ENCODE peak calls at places on chromosomes 6 and 20, in four cellular contexts. K is HCT116, X is MM.1S, U is neural progenitor cell. L is an unnamed sample.

GRCh38 chr20:37902504-37903313 is at the start of gene VSTM2L:
- DNase-seq in K (no peak), U (peak), X (no peak), L (peak)

GRCh38 chr20:34515484-34516037 is 661 bp upstream of the DYNLRB1 start:
- DNase-seq in X (peak), K (no peak), U (peak), L (peak)

GRCh38 chr6:36962874-36963273 is 8.3 kb downstream of the PI16 start:
- DNase-seq in U (peak), K (no peak), X (no peak), L (peak)

GRCh38 chr20:3010985-3011723 is 32.3 kb upstream of the GNRH2 start:
- DNase-seq in X (no peak), K (no peak), U (no peak), L (peak)

GRCh38 chr20:46119028-46119546 is 973 bp downstream of the CD40 start:
- DNase-seq in K (no peak), X (no peak), U (no peak), L (no peak)

GRCh38 chr6:104118274-104118673 is 741.4 kb downstream of the HACE1 start:
- DNase-seq in X (no peak), U (no peak), K (peak), L (peak)

GRCh38 chr20:46062151-46062550 is 27.6 kb downstream of the NCOA5 start:
- DNase-seq in U (no peak), K (no peak), X (no peak), L (no peak)

GRCh38 chr6:53210821-53211220 is 62.2 kb upstream of the GCM1 start:
- DNase-seq in U (no peak), X (no peak), K (no peak), L (no peak)

GRCh38 chr6:33237731-33238130 is 29.4 kb downstream of the RING1 start:
- DNase-seq in U (no peak), X (no peak), K (no peak), L (no peak)

GRCh38 chr20:61045876-61046585 is 206.0 kb upstream of the CDH4 start:
- DNase-seq in U (peak), X (no peak), K (no peak), L (no peak)

GRCh38 chr6:91566467-91566866 is 979.6 kb upstream of the MAP3K7 start:
- DNase-seq in X (no peak), K (no peak), U (no peak), L (no peak)

GRCh38 chr6:110949679-110950285 is 8.7 kb upstream of the GTF3C6 start:
- DNase-seq in X (peak), U (no peak), K (peak), L (peak)

GRCh38 chr6:14781707-14782306 is 464.1 kb upstream of the JARID2 start:
- DNase-seq in X (no peak), U (no peak), K (no peak), L (no peak)

GRCh38 chr20:24827603-24828295 is 121.3 kb upstream of the CST7 start:
- DNase-seq in X (no peak), U (no peak), K (no peak), L (no peak)

GRCh38 chr20:50373674-50374286 is 136.4 kb upstream of the PTPN1 start:
- DNase-seq in U (no peak), K (no peak), X (no peak), L (peak)

GRCh38 chr20:50281831-50282591 is 91.4 kb downstream of the CEBPB start:
- DNase-seq in K (no peak), X (peak), U (peak), L (no peak)

GRCh38 chr20:55415567-55416142 is 589.7 kb downstream of the CBLN4 start:
- DNase-seq in U (peak), K (no peak), X (peak), L (peak)

GRCh38 chr6:73675466-73676098 is 20.4 kb upstream of the CD109 start:
- DNase-seq in K (peak), U (peak), X (peak), L (peak)

GRCh38 chr6:139161169-139161568 is 26.3 kb downstream of the HECA start:
- DNase-seq in X (no peak), K (peak), U (no peak), L (peak)

GRCh38 chr6:13710552-13711383 is 867 bp downstream of the RANBP9 start:
- DNase-seq in U (peak), K (no peak), X (peak), L (peak)

GRCh38 chr6:112780498-112781096 is 433.5 kb downstream of the RFPL4B start:
- DNase-seq in X (peak), U (peak), K (peak), L (peak)

GRCh38 chr20:52923123-52923543 is 49.0 kb upstream of the TSHZ2 start:
- DNase-seq in U (peak), K (no peak), X (peak), L (peak)

GRCh38 chr6:162200945-162201692 is 526.4 kb downstream of the PRKN start:
- DNase-seq in X (no peak), K (no peak), U (no peak), L (peak)

GRCh38 chr6:127582777-127583462 is 5.9 kb downstream of the C6orf58 start:
- DNase-seq in K (peak), U (no peak), X (no peak), L (peak)

GRCh38 chr6:81909981-81910910 is 157.8 kb upstream of the TENT5A start:
- DNase-seq in U (no peak), K (no peak), X (no peak), L (no peak)

DNA sequence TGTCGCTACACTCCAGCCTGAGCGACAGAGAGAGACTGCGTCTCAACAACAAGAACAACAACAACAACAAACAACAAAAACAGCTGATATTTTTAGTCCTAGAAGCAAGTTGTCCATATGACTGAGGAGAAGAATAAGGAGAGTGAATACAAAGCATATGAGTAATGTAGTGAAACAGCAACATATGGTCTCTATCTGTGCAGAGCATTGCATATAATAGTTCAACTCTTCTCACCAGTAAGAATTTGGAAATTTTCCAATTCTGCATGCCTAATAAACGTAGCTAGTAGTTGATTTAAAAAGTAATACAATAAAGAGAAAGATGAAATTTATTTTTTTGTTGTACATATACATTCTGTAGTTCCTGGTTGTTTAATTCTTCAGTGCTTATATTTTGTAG is 129.7 kb upstream of the FAM83B start:
- DNase-seq in X (no peak), K (no peak), U (no peak), L (peak)
- TF ChIP-seq EZH2phosphoT487 in X (no peak), K (no peak), U (no peak), L (no peak)

GRCh38 chr20:708956-709355 is 33.4 kb upstream of the SCRT2 start:
- DNase-seq in K (no peak), X (no peak), U (no peak), L (no peak)

GRCh38 chr20:707711-708110 is 32.1 kb upstream of the SCRT2 start:
- DNase-seq in X (no peak), K (no peak), U (no peak), L (no peak)

GRCh38 chr20:709421-709820 is 33.8 kb upstream of the SCRT2 start:
- DNase-seq in X (no peak), U (no peak), K (no peak), L (peak)

GRCh38 chr20:703426-703825 is 27.8 kb upstream of the SCRT2 start:
- DNase-seq in K (no peak), X (no peak), U (no peak), L (no peak)

DNA sequence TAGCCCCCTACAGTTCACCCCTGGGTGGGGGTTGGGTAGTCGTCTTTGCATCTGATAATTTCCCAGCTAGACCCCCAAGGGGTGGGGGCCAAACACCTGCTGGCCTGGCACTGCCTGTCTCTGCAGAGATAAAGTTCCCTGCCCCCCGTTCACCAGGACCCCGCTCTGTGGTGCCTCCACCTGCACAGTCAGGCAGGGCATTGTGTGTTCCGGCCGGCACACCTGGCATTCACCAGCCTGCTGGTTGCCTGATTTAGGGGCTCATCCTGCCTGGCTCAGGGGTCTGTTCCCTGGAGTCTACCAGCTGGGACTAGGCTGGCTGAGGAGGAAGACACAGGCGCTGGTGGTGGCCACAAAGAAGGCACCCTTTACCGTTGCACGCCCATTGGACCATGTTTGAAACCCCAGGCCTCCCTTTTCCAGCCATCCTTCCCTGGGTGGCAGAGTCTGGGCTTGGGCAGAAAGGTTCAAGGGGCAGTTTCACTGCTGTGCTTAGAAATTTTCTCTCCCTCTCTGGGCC is 30.8 kb upstream of the SCRT2 start:
- DNase-seq in K (no peak), U (no peak), X (no peak), L (no peak)
- TF ChIP-seq EZH2phosphoT487 in K (no peak), U (no peak), X (no peak), L (no peak)

GRCh38 chr6:118894425-118895240 is 681 bp downstream of the ASF1A start:
- DNase-seq in K (no peak), U (peak), X (peak), L (peak)
- TF ChIP-seq EZH2phosphoT487 in K (no peak), U (no peak), X (no peak), L (no peak)

DNA sequence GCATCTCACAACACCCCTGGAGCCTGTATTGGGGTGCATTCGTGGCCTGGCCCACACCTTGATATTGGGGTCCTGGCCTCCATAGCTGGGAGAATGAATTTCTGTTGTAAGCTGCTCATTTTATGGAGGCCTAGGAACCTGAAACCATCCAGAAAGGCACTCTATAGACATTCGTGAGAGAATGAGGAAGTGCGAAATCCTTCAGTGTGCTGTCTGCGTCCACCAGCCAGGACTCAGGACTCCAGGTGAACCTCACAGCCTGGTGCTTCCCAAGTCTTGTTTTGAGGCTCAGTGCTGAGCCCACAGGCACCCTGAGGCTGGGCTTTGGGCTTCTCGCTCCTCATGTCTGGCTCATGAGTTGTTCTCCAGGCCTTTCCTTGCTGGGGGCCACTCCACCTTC is 11.9 kb upstream of the RBBP8NL start:
- DNase-seq in U (no peak), K (no peak), X (no peak), L (no peak)
- TF ChIP-seq EZH2phosphoT487 in U (no peak), K (no peak), X (no peak), L (no peak)

GRCh38 chr6:21587925-21588811 is 5.4 kb upstream of the SOX4 start:
- DNase-seq in U (peak), X (peak), K (peak), L (peak)
- TF ChIP-seq EZH2phosphoT487 in U (no peak), X (no peak), K (no peak), L (no peak)

L was measured in GM23248.